ENCODE peak calls at places on chromosomes 7 and 10, in five cellular contexts. R is hepatocyte, Y is neural progenitor cell, Q is fibroblast of lung, S is A673. D is an unnamed sample. For H3K36me3, the result is how much of the 10 kb centered on the place peaks cover.

GRCh38 chr10:60681103-60681502 is 97.2 kb upstream of the CDK1 start:
- DNase-seq in R (no peak), Y (no peak), S (no peak), Q (peak), D (no peak)

GRCh38 chr10:14486777-14487510 is 156.2 kb upstream of the FRMD4A start:
- DNase-seq in Y (peak), Q (peak), R (no peak), S (no peak), D (no peak)

GRCh38 chr10:119546009-119546408 is 3.5 kb upstream of the RGS10 start:
- DNase-seq in Y (no peak), R (no peak), S (no peak), Q (peak), D (peak)

GRCh38 chr10:103553743-103554487 is 60.4 kb downstream of the NEURL1 start:
- DNase-seq in R (no peak), S (no peak), Y (no peak), Q (no peak), D (peak)

GRCh38 chr10:71534552-71535158 is 137.9 kb downstream of the CDH23 start:
- DNase-seq in Y (no peak), S (no peak), Q (no peak), R (no peak), D (no peak)

GRCh38 chr10:124417846-124418725 is 637 bp downstream of the OAT start:
- DNase-seq in S (peak), R (peak), Q (peak), Y (peak), D (peak)

GRCh38 chr10:13873201-13873600 is 286.4 kb downstream of the PRPF18 start:
- DNase-seq in Y (no peak), S (no peak), R (no peak), Q (no peak), D (no peak)

GRCh38 chr7:73891178-73891885 is 30.4 kb downstream of the TMEM270 start:
- DNase-seq in Q (peak), R (peak), S (no peak), Y (peak), D (peak)

GRCh38 chr7:47361746-47362215 is 220.1 kb downstream of the TNS3 start:
- DNase-seq in S (no peak), Q (peak), Y (no peak), R (no peak), D (peak)

GRCh38 chr7:37062019-37062418 is 337.7 kb upstream of the AOAH start:
- DNase-seq in Y (no peak), S (no peak), Q (peak), R (no peak), D (no peak)

GRCh38 chr10:57218382-57218781 is 857.3 kb upstream of the ZWINT start:
- DNase-seq in S (no peak), Y (no peak), R (peak), Q (no peak), D (no peak)

GRCh38 chr10:43238462-43238861 is 28.4 kb downstream of the RASGEF1A start:
- DNase-seq in R (no peak), Y (no peak), Q (no peak), S (no peak), D (no peak)

GRCh38 chr10:46549171-46550075 is 7.0 kb downstream of the GPRIN2 start:
- DNase-seq in Q (no peak), S (no peak), R (no peak), Y (no peak), D (no peak)

GRCh38 chr10:120475844-120476791 is 19.1 kb downstream of the PLPP4 start:
- DNase-seq in Q (peak), S (no peak), Y (no peak), R (no peak), D (peak)

GRCh38 chr7:16667355-16667754 is 21.4 kb downstream of the BZW2 start:
- DNase-seq in Q (no peak), R (no peak), S (no peak), Y (no peak), D (no peak)

GRCh38 chr7:16668049-16668858 is 22.3 kb downstream of the BZW2 start:
- DNase-seq in Q (peak), R (peak), Y (no peak), S (peak), D (peak)

GRCh38 chr7:16669581-16669980 is 23.6 kb downstream of the BZW2 start:
- DNase-seq in Q (peak), Y (no peak), R (no peak), S (peak), D (peak)

GRCh38 chr7:16670021-16670420 is 24.0 kb downstream of the BZW2 start:
- DNase-seq in R (no peak), Y (no peak), Q (peak), S (no peak), D (peak)

DNA sequence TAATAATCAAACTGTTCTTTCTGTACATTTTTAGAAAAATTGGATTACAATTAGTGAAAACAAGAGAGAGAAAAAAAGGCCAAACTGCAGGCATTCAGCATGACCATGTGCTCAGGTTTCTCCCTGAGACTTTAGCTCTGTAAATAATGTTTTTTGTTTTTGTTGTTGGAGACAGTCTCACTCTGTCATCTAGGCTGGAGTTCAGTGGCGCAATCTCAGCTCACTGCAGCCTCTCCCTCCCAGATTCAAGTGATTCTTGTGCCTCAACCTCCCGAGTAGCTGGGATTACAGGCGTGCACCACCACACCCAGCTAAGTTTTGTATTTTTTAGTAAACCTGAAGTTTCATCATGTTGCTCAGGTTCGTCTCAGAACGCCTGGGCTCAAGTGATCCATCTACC is 23.0 kb downstream of the BZW2 start:
- DNase-seq in S (no peak), R (no peak), Q (no peak), Y (no peak), D (peak)
- H3K4me3 ChIP-seq in S (no peak), R (no peak), Q (no peak), Y (no peak), D (peak)

DNA sequence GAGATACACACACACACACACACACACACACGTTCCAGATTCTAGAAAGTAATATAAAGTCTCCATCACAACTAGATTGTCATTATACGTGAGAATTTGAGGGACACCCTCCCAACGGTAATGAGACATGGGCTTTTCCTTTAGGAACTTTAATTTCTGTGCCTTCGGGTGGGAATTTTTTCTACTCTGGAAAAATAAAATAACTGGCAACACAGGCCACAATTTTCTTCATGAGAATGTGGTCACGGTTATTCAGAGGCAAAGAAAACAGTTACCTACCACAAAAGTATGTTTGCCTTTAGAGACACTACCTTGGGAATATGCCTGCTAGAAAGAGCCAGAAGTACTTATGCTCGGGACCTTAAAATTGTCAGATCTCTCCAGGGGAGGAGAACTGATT is 99.4 kb downstream of the ITGA8 start:
- DNase-seq in Q (no peak), Y (no peak), S (no peak), R (no peak), D (no peak)
- TF ChIP-seq EZH2 in Q (no peak), Y (no peak), S (no peak), R (no peak), D (no peak)

DNA sequence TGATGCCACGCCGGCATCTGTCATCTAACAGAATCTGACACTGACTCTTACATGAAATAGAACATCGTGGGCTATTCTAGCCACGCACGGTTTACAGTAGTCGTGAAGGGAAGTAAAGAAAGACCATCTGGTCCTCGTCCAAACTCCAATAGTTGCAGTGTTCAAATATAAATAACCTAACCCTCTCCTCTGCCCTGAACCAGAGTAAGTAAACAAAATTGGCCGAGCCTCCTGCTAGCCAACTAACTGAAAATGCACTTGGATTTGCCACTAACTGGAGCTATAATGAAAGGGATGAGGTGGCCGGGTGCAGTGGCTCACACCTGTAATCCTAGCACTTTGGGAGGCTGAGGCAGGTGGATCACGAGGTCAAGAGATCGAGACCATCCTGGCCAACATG is 29.5 kb upstream of the ZC3HAV1L start:
- DNase-seq in R (no peak), Q (no peak), S (no peak), Y (no peak), D (no peak)
- H3K36me3 ChIP-seq in R (under half), Q (under half), S (under half), Y (under half), D (under half)

DNA sequence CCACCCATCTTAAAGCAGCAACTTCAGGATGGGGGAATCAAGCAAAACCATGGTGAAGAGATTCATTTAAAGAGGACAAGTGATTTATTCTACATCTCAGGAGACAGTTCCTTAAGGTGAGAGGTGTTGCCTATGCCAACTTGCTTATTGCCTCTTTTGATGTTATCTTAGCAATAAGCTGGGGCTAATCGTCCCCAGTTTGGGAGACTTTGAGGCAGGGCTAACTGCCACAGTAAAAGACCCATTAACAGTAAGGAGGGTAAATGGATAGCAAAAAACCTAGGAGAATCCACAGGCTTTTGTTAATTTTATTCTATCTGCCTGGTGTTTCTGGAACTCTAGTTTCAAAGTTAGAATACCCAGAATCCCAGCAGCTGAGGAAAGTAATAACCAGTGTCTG is 22.1 kb upstream of the HERPUD2 start:
- DNase-seq in R (no peak), S (no peak), Q (no peak), Y (no peak), D (no peak)
- H3K4me3 ChIP-seq in R (no peak), S (peak), Q (no peak), Y (no peak), D (no peak)

DNA sequence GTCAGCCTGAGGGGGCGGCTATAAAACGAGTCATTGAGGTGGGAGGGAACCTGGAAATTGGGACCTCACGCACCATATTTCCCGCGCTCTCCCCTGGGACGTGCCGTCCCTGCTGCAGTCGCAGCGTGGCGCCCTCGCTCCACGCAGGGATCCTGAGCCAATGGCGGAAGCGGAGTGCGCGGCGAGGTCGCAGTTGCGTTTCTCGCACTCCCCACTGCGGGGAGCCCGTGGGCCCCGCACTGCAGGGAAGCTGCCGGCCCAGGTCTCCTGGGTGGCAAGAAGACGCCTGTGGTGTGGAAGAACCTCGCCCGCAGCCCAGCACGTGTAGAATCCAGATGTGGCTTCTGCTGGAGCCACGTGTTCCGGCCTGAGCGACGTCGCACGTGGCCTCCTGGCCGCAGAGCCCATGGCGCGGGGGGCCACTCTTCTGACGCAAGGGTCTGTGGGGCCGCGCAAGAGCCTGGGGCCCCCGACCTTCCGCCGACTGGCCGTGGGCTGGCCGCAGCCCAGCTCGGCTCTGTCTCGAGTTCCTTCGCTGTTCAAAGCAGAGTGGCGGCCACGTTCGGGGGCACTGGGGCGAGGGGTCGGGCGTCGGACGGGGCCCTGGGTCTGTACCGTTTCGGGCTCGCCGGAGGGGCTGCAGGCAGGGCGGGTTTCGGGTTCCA is 26.4 kb downstream of the HIF1AN start:
- DNase-seq in R (peak), Y (peak), Q (peak), S (peak), D (peak)
- TF ChIP-seq EZH2 in R (no peak), Y (peak), Q (peak), S (no peak), D (no peak)

GRCh38 chr10:26438534-26439269 is 561 bp downstream of the APBB1IP start:
- DNase-seq in S (no peak), Y (peak), R (peak), Q (peak), D (peak)
- H3K36me3 ChIP-seq in S (under half), Y (under half), R (under half), Q (under half), D (under half)

GRCh38 chr7:142787034-142787768 is 16.4 kb downstream of the PRSS2 start:
- DNase-seq in R (no peak), Q (no peak), Y (no peak), S (no peak), D (no peak)
- H3K4me3 ChIP-seq in R (no peak), Q (no peak), Y (no peak), S (no peak), D (no peak)

D was measured in GM23248.